ENCODE peak calls at places on chromosomes 11 and 22, in nine cellular contexts. One of them, this sample, is unnamed.

GRCh38 chr22:43293661-43294392 is 49.3 kb downstream of the SCUBE1 start:
- DNase-seq in testis: no peak
- DNase-seq in PC-3: peak; percentile 29
- DNase-seq in tibial nerve: peak; percentile 79
- DNase-seq in thoracic aorta: no peak
- DNase-seq in heart right ventricle: no peak
- DNase-seq in left ventricle myocardium inferior: no peak
- DNase-seq in colonic mucosa: peak; percentile 78
- DNase-seq in ovary: peak; percentile 84
- DNase-seq in this sample: no peak

GRCh38 chr11:63673579-63673978 is 2.4 kb upstream of the ATL3 start:
- DNase-seq in colonic mucosa: no peak
- DNase-seq in PC-3: peak; percentile 47
- DNase-seq in heart right ventricle: no peak
- DNase-seq in left ventricle myocardium inferior: no peak
- DNase-seq in ovary: no peak
- DNase-seq in testis: no peak
- DNase-seq in thoracic aorta: no peak
- DNase-seq in tibial nerve: no peak
- DNase-seq in this sample: no peak

GRCh38 chr22:19991645-19992451 is 24.8 kb downstream of the ARVCF start:
- DNase-seq in PC-3: no peak
- DNase-seq in heart right ventricle: no peak
- DNase-seq in thoracic aorta: no peak
- DNase-seq in colonic mucosa: no peak
- DNase-seq in left ventricle myocardium inferior: no peak
- DNase-seq in testis: no peak
- DNase-seq in tibial nerve: no peak
- DNase-seq in ovary: no peak
- DNase-seq in this sample: no peak

GRCh38 chr11:46382644-46383403 is 1.4 kb downstream of the MDK start:
- DNase-seq in heart right ventricle: no peak
- DNase-seq in left ventricle myocardium inferior: no peak
- DNase-seq in ovary: no peak
- DNase-seq in tibial nerve: no peak
- DNase-seq in thoracic aorta: no peak
- DNase-seq in colonic mucosa: peak; percentile 61
- DNase-seq in PC-3: peak; percentile 36
- DNase-seq in testis: peak; percentile 69
- DNase-seq in this sample: no peak

GRCh38 chr22:45272498-45272897 is 12.3 kb upstream of the UPK3A start:
- DNase-seq in thoracic aorta: no peak
- DNase-seq in PC-3: no peak
- DNase-seq in colonic mucosa: no peak
- DNase-seq in testis: no peak
- DNase-seq in tibial nerve: no peak
- DNase-seq in left ventricle myocardium inferior: no peak
- DNase-seq in ovary: no peak
- DNase-seq in heart right ventricle: no peak
- DNase-seq in this sample: no peak

GRCh38 chr11:38990139-38990538 is 2392.1 kb upstream of the RAG2 start:
- DNase-seq in thoracic aorta: no peak
- DNase-seq in PC-3: peak; percentile 35
- DNase-seq in ovary: no peak
- DNase-seq in testis: no peak
- DNase-seq in left ventricle myocardium inferior: no peak
- DNase-seq in colonic mucosa: peak; percentile 33
- DNase-seq in tibial nerve: no peak
- DNase-seq in heart right ventricle: no peak
- DNase-seq in this sample: no peak

GRCh38 chr11:19267567-19267966 is 26.8 kb upstream of the E2F8 start:
- DNase-seq in thoracic aorta: no peak
- DNase-seq in heart right ventricle: no peak
- DNase-seq in PC-3: no peak
- DNase-seq in testis: no peak
- DNase-seq in left ventricle myocardium inferior: no peak
- DNase-seq in ovary: no peak
- DNase-seq in tibial nerve: no peak
- DNase-seq in colonic mucosa: no peak
- DNase-seq in this sample: no peak

GRCh38 chr11:63592975-63593395 is 21.2 kb downstream of the PLAAT3 start:
- DNase-seq in testis: peak; percentile 15
- DNase-seq in thoracic aorta: no peak
- DNase-seq in tibial nerve: no peak
- DNase-seq in colonic mucosa: no peak
- DNase-seq in heart right ventricle: no peak
- DNase-seq in left ventricle myocardium inferior: no peak
- DNase-seq in ovary: no peak
- DNase-seq in PC-3: peak; percentile 61
- DNase-seq in this sample: no peak

GRCh38 chr22:33579448-33580093 is 340.7 kb downstream of the LARGE1 start:
- DNase-seq in left ventricle myocardium inferior: peak; percentile 41
- DNase-seq in PC-3: peak; percentile 40
- DNase-seq in thoracic aorta: no peak
- DNase-seq in tibial nerve: peak; percentile 16
- DNase-seq in ovary: no peak
- DNase-seq in testis: peak; percentile 74
- DNase-seq in heart right ventricle: peak; percentile 75
- DNase-seq in colonic mucosa: peak; percentile 81
- DNase-seq in this sample: peak; percentile 48

GRCh38 chr11:119254239-119254638 is 48.1 kb downstream of the CBL start:
- DNase-seq in thoracic aorta: no peak
- DNase-seq in ovary: no peak
- DNase-seq in heart right ventricle: no peak
- DNase-seq in tibial nerve: no peak
- DNase-seq in PC-3: no peak
- DNase-seq in testis: no peak
- DNase-seq in left ventricle myocardium inferior: no peak
- DNase-seq in colonic mucosa: no peak
- DNase-seq in this sample: no peak

GRCh38 chr11:78261869-78262637 is 73.3 kb downstream of the USP35 start:
- DNase-seq in heart right ventricle: no peak
- DNase-seq in PC-3: no peak
- DNase-seq in ovary: no peak
- DNase-seq in testis: no peak
- DNase-seq in left ventricle myocardium inferior: no peak
- DNase-seq in thoracic aorta: no peak
- DNase-seq in tibial nerve: no peak
- DNase-seq in colonic mucosa: no peak
- DNase-seq in this sample: no peak

GRCh38 chr11:103619938-103620337 is 416.5 kb upstream of the DDI1 start:
- DNase-seq in heart right ventricle: no peak
- DNase-seq in thoracic aorta: no peak
- DNase-seq in colonic mucosa: no peak
- DNase-seq in testis: no peak
- DNase-seq in left ventricle myocardium inferior: no peak
- DNase-seq in PC-3: no peak
- DNase-seq in tibial nerve: no peak
- DNase-seq in ovary: no peak
- DNase-seq in this sample: no peak

GRCh38 chr11:130916910-130917309 is 631 bp upstream of the SNX19 start:
- DNase-seq in heart right ventricle: no peak
- DNase-seq in tibial nerve: no peak
- DNase-seq in PC-3: no peak
- DNase-seq in colonic mucosa: no peak
- DNase-seq in testis: no peak
- DNase-seq in left ventricle myocardium inferior: no peak
- DNase-seq in ovary: no peak
- DNase-seq in thoracic aorta: no peak
- DNase-seq in this sample: peak; percentile 64
- H3K27ac ChIP-seq in heart right ventricle: peak overlapping the region; percentile 90
- H3K27ac ChIP-seq in tibial nerve: no peak overlapping the region
- H3K27ac ChIP-seq in PC-3: no peak overlapping the region
- H3K27ac ChIP-seq in colonic mucosa: peak overlapping the region; percentile 77
- H3K27ac ChIP-seq in testis: peak overlapping the region; percentile 78
- H3K27ac ChIP-seq in left ventricle myocardium inferior: peak overlapping the region; percentile 90
- H3K27ac ChIP-seq in ovary: no peak overlapping the region
- H3K27ac ChIP-seq in thoracic aorta: peak overlapping the region; percentile 88
- H3K27ac ChIP-seq in this sample: peak overlapping the region; percentile 66

GRCh38 chr11:101327908-101328307 is 198.3 kb upstream of the PGR start:
- DNase-seq in tibial nerve: no peak
- DNase-seq in PC-3: peak; percentile 37
- DNase-seq in testis: no peak
- DNase-seq in thoracic aorta: no peak
- DNase-seq in colonic mucosa: no peak
- DNase-seq in left ventricle myocardium inferior: no peak
- DNase-seq in ovary: no peak
- DNase-seq in heart right ventricle: no peak
- DNase-seq in this sample: no peak
- H3K4me3 ChIP-seq in tibial nerve: no peak overlapping the region
- H3K4me3 ChIP-seq in PC-3: no peak overlapping the region
- H3K4me3 ChIP-seq in testis: no peak overlapping the region
- H3K4me3 ChIP-seq in thoracic aorta: no peak overlapping the region
- H3K4me3 ChIP-seq in colonic mucosa: no peak overlapping the region
- H3K4me3 ChIP-seq in left ventricle myocardium inferior: no peak overlapping the region
- H3K4me3 ChIP-seq in ovary: no peak overlapping the region
- H3K4me3 ChIP-seq in heart right ventricle: no peak overlapping the region
- H3K4me3 ChIP-seq in this sample: no peak overlapping the region

GRCh38 chr11:12043221-12043620 is 34.8 kb upstream of the DKK3 start:
- DNase-seq in PC-3: no peak
- DNase-seq in testis: no peak
- DNase-seq in thoracic aorta: no peak
- DNase-seq in heart right ventricle: no peak
- DNase-seq in left ventricle myocardium inferior: no peak
- DNase-seq in ovary: no peak
- DNase-seq in tibial nerve: no peak
- DNase-seq in colonic mucosa: no peak
- DNase-seq in this sample: no peak
- H3K27ac ChIP-seq in PC-3: peak overlapping the region; percentile 95
- H3K27ac ChIP-seq in testis: no peak overlapping the region
- H3K27ac ChIP-seq in thoracic aorta: peak overlapping the region; percentile 43
- H3K27ac ChIP-seq in heart right ventricle: peak overlapping the region; percentile 65
- H3K27ac ChIP-seq in left ventricle myocardium inferior: peak overlapping the region; percentile 78
- H3K27ac ChIP-seq in ovary: no peak overlapping the region
- H3K27ac ChIP-seq in tibial nerve: peak overlapping the region; percentile 27
- H3K27ac ChIP-seq in colonic mucosa: no peak overlapping the region
- H3K27ac ChIP-seq in this sample: no peak overlapping the region

GRCh38 chr11:122173074-122173450 is 57.0 kb upstream of the BLID start:
- DNase-seq in colonic mucosa: no peak
- DNase-seq in tibial nerve: no peak
- DNase-seq in PC-3: peak; percentile 45
- DNase-seq in thoracic aorta: no peak
- DNase-seq in heart right ventricle: no peak
- DNase-seq in ovary: no peak
- DNase-seq in left ventricle myocardium inferior: no peak
- DNase-seq in testis: no peak
- DNase-seq in this sample: no peak
- H3K4me3 ChIP-seq in colonic mucosa: no peak overlapping the region
- H3K4me3 ChIP-seq in tibial nerve: no peak overlapping the region
- H3K4me3 ChIP-seq in PC-3: peak overlapping the region; percentile 58
- H3K4me3 ChIP-seq in thoracic aorta: peak overlapping the region; percentile 45
- H3K4me3 ChIP-seq in heart right ventricle: no peak overlapping the region
- H3K4me3 ChIP-seq in ovary: no peak overlapping the region
- H3K4me3 ChIP-seq in left ventricle myocardium inferior: no peak overlapping the region
- H3K4me3 ChIP-seq in testis: no peak overlapping the region
- H3K4me3 ChIP-seq in this sample: no peak overlapping the region

This sample was measured in dorsolateral prefrontal cortex.